ENCODE peak calls at places on chromosome 16, in seven cellular contexts. L is adipocyte, P is left colon, Y is mesendoderm, S is astrocyte of the hippocampus, O is H9, G is hippocampal formation. D is an unnamed sample.

GRCh38 chr16:30010817-30011504 is at the start of gene DOC2A:
- DNase-seq in L (peak; percentile 43), Y (peak; percentile 60), O (peak; percentile 59), G (no peak), P (no peak), S (peak; percentile 33), D (no peak)

GRCh38 chr16:4098496-4098895 is 17.7 kb downstream of the ADCY9 start:
- DNase-seq in S (no peak), G (no peak), L (peak; percentile 18), O (no peak), P (no peak), Y (peak; percentile 11), D (peak; percentile 39)

GRCh38 chr16:23302045-23302956 is at the start of gene SCNN1B:
- DNase-seq in L (no peak), P (peak; percentile 77), Y (peak; percentile 22), G (no peak), S (no peak), O (peak; percentile 42), D (no peak)

GRCh38 chr16:86040496-86040895 is 141.5 kb downstream of the IRF8 start:
- DNase-seq in G (no peak), P (peak; percentile 7), Y (no peak), O (no peak), S (no peak), L (no peak), D (peak; percentile 3)

GRCh38 chr16:73095885-73096341 is 48.0 kb upstream of the ZFHX3 start:
- DNase-seq in L (no peak), O (no peak), S (peak; percentile 29), P (no peak), G (no peak), Y (peak; percentile 8), D (no peak)

GRCh38 chr16:1075546-1075945 is 3.0 kb downstream of the SSTR5 start:
- DNase-seq in O (no peak), Y (no peak), S (no peak), P (no peak), L (no peak), G (no peak), D (no peak)

GRCh38 chr16:17312100-17312732 is 158.5 kb downstream of the XYLT1 start:
- DNase-seq in G (no peak), Y (no peak), S (peak; percentile 30), O (no peak), L (no peak), P (peak; percentile 91), D (no peak)

GRCh38 chr16:30457743-30458560 is 12.3 kb upstream of the SEPHS2 start:
- DNase-seq in G (no peak), L (no peak), P (no peak), S (no peak), Y (no peak), O (no peak), D (no peak)

GRCh38 chr16:66580605-66581209 is 1.4 kb downstream of the CMTM2 start:
- DNase-seq in Y (peak; percentile 83), G (no peak), O (no peak), P (no peak), L (peak; percentile 93), S (peak; percentile 75), D (peak; percentile 38)

GRCh38 chr16:69839240-69839688 is 77.1 kb downstream of the WWP2 start:
- DNase-seq in G (peak; percentile 77), S (no peak), P (no peak), O (no peak), L (no peak), Y (no peak), D (no peak)

GRCh38 chr16:24035127-24035842 is 199.5 kb downstream of the PRKCB start:
- DNase-seq in O (no peak), S (no peak), P (no peak), L (no peak), Y (no peak), G (no peak), D (no peak)

GRCh38 chr16:74700206-74701040 is at the start of gene MLKL:
- DNase-seq in S (peak; percentile 37), Y (peak; percentile 25), O (peak; percentile 54), P (peak; percentile 61), L (peak; percentile 62), G (no peak), D (peak; percentile 78)

GRCh38 chr16:21104124-21104860 is 46.4 kb downstream of the DNAH3 start:
- DNase-seq in P (no peak), O (no peak), L (peak; percentile 45), G (no peak), Y (no peak), S (peak; percentile 78), D (no peak)

GRCh38 chr16:4385789-4386451 is 14.3 kb downstream of the VASN start:
- DNase-seq in Y (no peak), O (no peak), G (no peak), L (peak; percentile 54), P (no peak), S (no peak), D (no peak)

GRCh38 chr16:2919511-2920255 is 8.0 kb downstream of the FLYWCH1 start:
- DNase-seq in G (peak; percentile 59), O (peak; percentile 59), S (peak; percentile 79), Y (peak; percentile 72), P (no peak), L (peak; percentile 87), D (peak; percentile 65)

GRCh38 chr16:88505405-88506082 is 52.5 kb downstream of the ZFPM1 start:
- DNase-seq in G (no peak), P (peak; percentile 85), S (peak; percentile 67), Y (peak; percentile 23), L (peak; percentile 13), O (peak; percentile 50), D (no peak)

GRCh38 chr16:21076186-21076883 is 74.3 kb downstream of the DNAH3 start:
- DNase-seq in S (no peak), L (no peak), O (no peak), P (peak; percentile 28), G (no peak), Y (no peak), D (no peak)

GRCh38 chr16:79795556-79795955 is 195.0 kb upstream of the MAF start:
- DNase-seq in O (no peak), Y (peak; percentile 68), L (no peak), S (no peak), G (no peak), P (no peak), D (no peak)

GRCh38 chr16:4682616-4683254 is 10.6 kb upstream of the NUDT16L1 start:
- DNase-seq in P (no peak), O (peak; percentile 87), G (no peak), L (peak; percentile 9), Y (peak; percentile 68), S (peak; percentile 67), D (no peak)

GRCh38 chr16:14529010-14529669 is 100.9 kb downstream of the PARN start:
- DNase-seq in Y (peak; percentile 89), O (peak; percentile 81), S (peak; percentile 94), G (peak; percentile 84), L (peak; percentile 94), P (peak; percentile 64), D (peak; percentile 90)

GRCh38 chr16:86038923-86039310 is 140.0 kb downstream of the IRF8 start:
- DNase-seq in G (no peak), S (no peak), P (no peak), L (no peak), O (no peak), Y (no peak), D (no peak)

GRCh38 chr16:67146523-67147357 is 4.1 kb downstream of the B3GNT9 start:
- DNase-seq in S (no peak), O (no peak), L (peak; percentile 18), Y (no peak), P (no peak), G (no peak), D (no peak)

GRCh38 chr16:87806608-87807546 is 41.1 kb upstream of the KLHDC4 start:
- DNase-seq in S (peak; percentile 86), O (peak; percentile 49), Y (peak; percentile 92), L (peak; percentile 95), P (peak; percentile 81), G (peak; percentile 15), D (no peak)

GRCh38 chr16:66899945-66900688 is 18.6 kb downstream of the CDH16 start:
- DNase-seq in L (peak; percentile 59), Y (peak; percentile 85), G (no peak), S (peak; percentile 84), O (no peak), P (peak; percentile 87), D (peak; percentile 93)

GRCh38 chr16:17303101-17303500 is 167.7 kb downstream of the XYLT1 start:
- DNase-seq in S (no peak), P (peak; percentile 68), L (no peak), O (no peak), G (no peak), Y (no peak), D (no peak)

GRCh38 chr16:25012525-25012991 is 2.6 kb downstream of the ARHGAP17 start:
- DNase-seq in O (no peak), S (peak; percentile 26), G (no peak), L (peak; percentile 93), P (peak; percentile 56), Y (no peak), D (no peak)

GRCh38 chr16:78988361-78988992 is 612.1 kb downstream of the MAF start:
- DNase-seq in O (peak; percentile 58), L (no peak), Y (peak; percentile 67), G (no peak), S (no peak), P (no peak), D (no peak)

GRCh38 chr16:81703177-81704155 is 75.6 kb upstream of the PLCG2 start:
- DNase-seq in O (no peak), Y (no peak), L (peak; percentile 83), G (no peak), P (no peak), S (peak; percentile 92), D (no peak)

GRCh38 chr16:27234603-27235002 is 31.3 kb downstream of the KDM8 start:
- DNase-seq in G (no peak), O (no peak), Y (no peak), L (no peak), S (no peak), P (no peak), D (peak; percentile 57)

GRCh38 chr16:84537431-84538151 is 33.1 kb upstream of the MEAK7 start:
- DNase-seq in L (no peak), G (no peak), P (no peak), S (no peak), O (no peak), Y (no peak), D (no peak)

GRCh38 chr16:29811896-29812665 is at the start of gene PRRT2:
- DNase-seq in G (peak; percentile 57), Y (peak; percentile 76), P (peak; percentile 63), S (peak; percentile 79), L (peak; percentile 81), O (peak; percentile 70), D (peak; percentile 92)

GRCh38 chr16:66344533-66345145 is 21.9 kb upstream of the CDH5 start:
- DNase-seq in L (peak; percentile 85), Y (no peak), G (peak; percentile 29), O (no peak), P (no peak), S (peak; percentile 71), D (no peak)

GRCh38 chr16:80948886-80949502 is 57.7 kb downstream of the CMC2 start:
- DNase-seq in O (peak; percentile 80), G (peak; percentile 20), L (peak; percentile 22), P (no peak), S (no peak), Y (peak; percentile 75), D (no peak)

GRCh38 chr16:31453255-31454204 is 5.8 kb upstream of the ARMC5 start:
- DNase-seq in S (no peak), O (peak; percentile 44), P (no peak), L (peak; percentile 44), G (no peak), Y (peak; percentile 81), D (peak; percentile 75)

D was measured in tibial artery.